ENCODE peak calls at places on chromosomes 2 and 18, in six cellular contexts. Q is fibroblast of lung, A is brain microvascular endothelial cell, R is PC-3, D is colonic mucosa, H is GM13976. T is an unnamed sample.

GRCh38 chr2:4354678-4355077 is 651.3 kb downstream of the DCDC2C start:
- DNase-seq in A (peak; percentile 13), R (peak; percentile 32), Q (no peak), D (no peak), H (peak; percentile 10), T (no peak)

GRCh38 chr2:55869637-55870325 is 53.8 kb downstream of the EFEMP1 start:
- DNase-seq in Q (peak; percentile 55), H (no peak), A (peak; percentile 60), R (no peak), D (no peak), T (no peak)

GRCh38 chr2:28546242-28546641 is 50.4 kb downstream of the PLB1 start:
- DNase-seq in Q (no peak), A (no peak), D (no peak), H (no peak), R (no peak), T (no peak)

GRCh38 chr2:134912406-134912805 is 6.2 kb upstream of the CCNT2 start:
- DNase-seq in H (no peak), Q (peak; percentile 36), D (no peak), R (peak; percentile 86), A (peak; percentile 35), T (no peak)

GRCh38 chr2:201807452-201807980 is 1.2 kb downstream of the CDK15 start:
- DNase-seq in H (no peak), Q (peak; percentile 85), D (peak; percentile 22), A (peak; percentile 54), R (no peak), T (no peak)

GRCh38 chr2:169285528-169285927 is 76.8 kb downstream of the LRP2 start:
- DNase-seq in R (no peak), Q (no peak), D (no peak), H (no peak), A (no peak), T (no peak)

GRCh38 chr2:224085246-224085645 is 46.2 kb upstream of the SERPINE2 start:
- DNase-seq in Q (peak; percentile 59), A (peak; percentile 71), R (peak; percentile 82), H (no peak), D (no peak), T (no peak)

GRCh38 chr2:39479696-39480095 is 42.6 kb upstream of the MAP4K3 start:
- DNase-seq in Q (no peak), H (no peak), R (no peak), D (no peak), A (no peak), T (no peak)

GRCh38 chr2:2837768-2838547 is 506.9 kb upstream of the MYT1L start:
- DNase-seq in H (no peak), Q (no peak), D (peak; percentile 8), A (no peak), R (no peak), T (no peak)

GRCh38 chr18:62396381-62396780 is 71.3 kb downstream of the TNFRSF11A start:
- DNase-seq in R (peak; percentile 68), Q (no peak), H (no peak), D (no peak), A (no peak), T (no peak)

GRCh38 chr18:62018034-62018760 is 125.4 kb upstream of the RNF152 start:
- DNase-seq in Q (peak; percentile 97), A (no peak), D (peak; percentile 31), H (no peak), R (no peak), T (no peak)

GRCh38 chr2:54531558-54531957 is 75.4 kb downstream of the SPTBN1 start:
- DNase-seq in A (peak; percentile 87), H (no peak), D (no peak), Q (peak; percentile 62), R (peak; percentile 82), T (no peak)

GRCh38 chr2:204578928-204579598 is 33.8 kb downstream of the PARD3B start:
- DNase-seq in A (no peak), R (no peak), D (no peak), Q (no peak), H (no peak), T (no peak)

GRCh38 chr2:136932700-136933099 is 167.4 kb downstream of the THSD7B start:
- DNase-seq in H (no peak), Q (no peak), A (peak; percentile 45), R (peak; percentile 61), D (no peak), T (no peak)

GRCh38 chr18:39494211-39494896 is 1928.8 kb upstream of the CELF4 start:
- DNase-seq in D (no peak), Q (no peak), A (no peak), R (no peak), H (no peak), T (no peak)

GRCh38 chr2:9993490-9994165 is 42.1 kb downstream of the GRHL1 start:
- DNase-seq in A (no peak), R (no peak), D (no peak), H (no peak), Q (no peak), T (no peak)

GRCh38 chr2:189298038-189298437 is 118.5 kb upstream of the COL5A2 start:
- DNase-seq in R (no peak), A (no peak), Q (no peak), D (no peak), H (no peak), T (no peak)

GRCh38 chr2:112183327-112184025 is 45.3 kb downstream of the FBLN7 start:
- DNase-seq in R (no peak), A (no peak), Q (no peak), H (no peak), D (no peak), T (no peak)

GRCh38 chr2:9556121-9556869 is 665 bp upstream of the ADAM17 start:
- DNase-seq in D (no peak), R (peak; percentile 46), H (no peak), A (no peak), Q (peak; percentile 54), T (no peak)

DNA sequence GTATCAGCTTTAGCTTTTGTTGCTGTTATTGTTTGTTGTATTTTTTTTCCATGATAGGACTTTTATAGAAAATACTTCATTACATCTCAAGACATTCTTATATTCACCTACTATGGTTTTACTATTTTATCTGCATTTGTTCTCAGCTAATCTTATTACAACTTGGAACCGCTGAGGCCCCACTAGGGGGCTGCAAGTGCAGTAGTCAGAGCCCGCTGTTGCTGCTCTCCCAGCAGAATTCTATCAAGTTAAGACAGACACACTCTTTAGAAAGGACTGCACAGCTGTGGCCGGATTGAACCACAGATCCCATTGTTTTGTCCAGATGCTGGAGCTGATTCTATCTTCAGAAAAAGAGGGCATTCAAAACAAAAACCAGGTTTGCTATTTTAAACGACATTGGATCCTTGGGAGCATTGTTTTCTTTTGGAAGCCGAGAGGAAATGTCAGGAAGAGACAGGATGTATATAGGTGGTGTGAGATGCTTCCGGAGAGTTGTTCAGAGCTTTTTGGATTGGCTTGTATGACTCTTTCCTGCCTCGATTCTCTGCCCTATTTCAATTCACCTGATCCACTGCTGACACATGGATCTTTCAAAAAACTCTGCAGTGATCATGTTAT is 105.7 kb upstream of the GAREM1 start:
- DNase-seq in R (peak; percentile 13), Q (peak; percentile 20), H (no peak), A (peak; percentile 8), D (no peak), T (no peak)
- TF ChIP-seq CTCF in R (peak; percentile 37), Q (peak; percentile 40), H (no peak), A (peak; percentile 77), D (no peak), T (no peak)

GRCh38 chr2:79275197-79275596 is 115.6 kb upstream of the REG3A start:
- DNase-seq in R (no peak), A (no peak), D (no peak), H (no peak), Q (no peak), T (no peak)
- TF ChIP-seq CTCF in R (no peak), A (no peak), D (no peak), H (no peak), Q (no peak), T (no peak)

GRCh38 chr18:21194871-21195771 is 46.9 kb upstream of the GREB1L start:
- DNase-seq in A (no peak), H (peak; percentile 44), Q (peak; percentile 71), R (peak; percentile 69), D (no peak), T (no peak)

GRCh38 chr18:21192308-21192624 is 49.8 kb upstream of the GREB1L start:
- DNase-seq in D (no peak), H (no peak), A (no peak), R (no peak), Q (no peak), T (no peak)

GRCh38 chr18:21196426-21196825 is 45.6 kb upstream of the GREB1L start:
- DNase-seq in D (no peak), Q (no peak), A (no peak), R (no peak), H (no peak), T (no peak)

GRCh38 chr18:21187886-21188285 is 54.1 kb upstream of the GREB1L start:
- DNase-seq in Q (no peak), H (no peak), R (no peak), D (no peak), A (no peak), T (no peak)

DNA sequence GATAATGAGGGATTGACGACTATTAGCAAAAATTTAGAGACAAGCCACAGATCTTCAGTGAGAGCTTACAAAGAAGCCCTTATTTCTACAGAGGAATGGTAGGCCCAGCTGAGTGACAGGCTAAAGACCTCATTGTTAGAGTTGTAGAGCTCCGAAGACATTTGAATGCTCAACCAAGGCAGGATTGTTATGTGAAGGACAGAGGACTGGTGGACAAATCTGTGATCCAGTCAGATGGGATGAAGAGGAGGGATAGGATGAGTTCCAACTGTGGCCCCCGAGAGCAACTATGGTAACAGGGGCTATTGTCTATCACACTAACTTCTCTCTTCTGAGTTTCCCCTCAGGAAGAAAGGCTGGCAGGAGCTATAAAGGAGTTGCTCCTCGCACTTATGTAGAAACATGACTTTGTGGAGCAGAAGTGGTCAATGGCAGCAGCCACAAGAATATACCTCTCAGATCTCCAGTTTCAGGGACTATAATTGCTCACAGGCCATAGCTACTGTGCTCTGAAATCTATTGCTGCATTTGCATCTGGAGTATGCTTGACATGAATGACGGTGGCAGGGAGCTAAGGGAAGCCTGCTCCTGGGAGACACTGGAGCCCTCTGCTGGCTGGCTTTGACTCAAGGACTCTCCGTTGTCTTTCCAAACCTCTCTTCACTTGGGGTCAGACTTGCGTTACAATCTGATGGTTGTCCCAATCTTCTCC is 50.3 kb upstream of the GREB1L start:
- DNase-seq in A (peak; percentile 67), Q (peak; percentile 56), R (peak; percentile 65), D (peak; percentile 49), H (no peak), T (no peak)
- TF ChIP-seq CTCF in A (peak; percentile 93), Q (peak; percentile 84), R (peak; percentile 81), D (peak; percentile 46), H (peak; percentile 40), T (peak; percentile 58)

GRCh38 chr2:72841462-72842125 is 15.8 kb upstream of the EXOC6B start:
- DNase-seq in R (no peak), H (no peak), A (no peak), Q (no peak), D (no peak), T (no peak)

GRCh38 chr2:72846171-72847095 is 20.6 kb upstream of the EXOC6B start:
- DNase-seq in A (no peak), D (no peak), Q (no peak), H (peak; percentile 26), R (no peak), T (no peak)

GRCh38 chr2:72848436-72848835 is 22.6 kb upstream of the EXOC6B start:
- DNase-seq in Q (no peak), R (no peak), H (no peak), D (no peak), A (no peak), T (no peak)

GRCh38 chr2:72847916-72848315 is 22.1 kb upstream of the EXOC6B start:
- DNase-seq in A (no peak), R (no peak), H (no peak), D (no peak), Q (no peak), T (no peak)

GRCh38 chr2:72843301-72843700 is 17.5 kb upstream of the EXOC6B start:
- DNase-seq in A (no peak), R (no peak), D (no peak), H (no peak), Q (no peak), T (no peak)
- TF ChIP-seq CTCF in A (no peak), R (no peak), D (no peak), H (no peak), Q (no peak), T (no peak)